ENCODE peak calls at places on chromosomes 3 and 15, in five cellular contexts. One of them, this sample, is unnamed.

GRCh38 chr15:76930831-76931396 is 635 bp upstream of the RCN2 start:
- DNase-seq in central memory CD4-positive, alpha-beta T cell: no peak
- DNase-seq in NCI-H1105 treated with DMSO at 0.1 percent for 48 hours: no peak
- DNase-seq in ELF-1: no peak
- DNase-seq in cerebellar cortex: peak
- DNase-seq in this sample: no peak

GRCh38 chr3:49606427-49606826 is 52.1 kb downstream of the BSN start:
- DNase-seq in central memory CD4-positive, alpha-beta T cell: no peak
- DNase-seq in NCI-H1105 treated with DMSO at 0.1 percent for 48 hours: no peak
- DNase-seq in ELF-1: no peak
- DNase-seq in cerebellar cortex: no peak
- DNase-seq in this sample: no peak

GRCh38 chr15:58952751-58953150 is 19.3 kb upstream of the SLTM start:
- DNase-seq in central memory CD4-positive, alpha-beta T cell: no peak
- DNase-seq in NCI-H1105 treated with DMSO at 0.1 percent for 48 hours: peak
- DNase-seq in ELF-1: no peak
- DNase-seq in cerebellar cortex: no peak
- DNase-seq in this sample: no peak

GRCh38 chr3:148585671-148586379 is 111.9 kb upstream of the AGTR1 start:
- DNase-seq in central memory CD4-positive, alpha-beta T cell: no peak
- DNase-seq in NCI-H1105 treated with DMSO at 0.1 percent for 48 hours: no peak
- DNase-seq in ELF-1: no peak
- DNase-seq in cerebellar cortex: no peak
- DNase-seq in this sample: no peak

GRCh38 chr3:148318240-148318639 is 379.5 kb upstream of the AGTR1 start:
- DNase-seq in central memory CD4-positive, alpha-beta T cell: no peak
- DNase-seq in NCI-H1105 treated with DMSO at 0.1 percent for 48 hours: no peak
- DNase-seq in ELF-1: no peak
- DNase-seq in cerebellar cortex: no peak
- DNase-seq in this sample: no peak

GRCh38 chr15:44712108-44713005 is 1.0 kb downstream of the B2M start:
- DNase-seq in central memory CD4-positive, alpha-beta T cell: peak
- DNase-seq in NCI-H1105 treated with DMSO at 0.1 percent for 48 hours: peak
- DNase-seq in ELF-1: peak
- DNase-seq in cerebellar cortex: peak
- DNase-seq in this sample: no peak

GRCh38 chr15:31327674-31328424 is 1.2 kb downstream of the KLF13 start:
- DNase-seq in central memory CD4-positive, alpha-beta T cell: peak
- DNase-seq in NCI-H1105 treated with DMSO at 0.1 percent for 48 hours: peak
- DNase-seq in ELF-1: no peak
- DNase-seq in cerebellar cortex: no peak
- DNase-seq in this sample: peak

GRCh38 chr3:88195951-88196434 is 46.2 kb downstream of the C3orf38 start:
- DNase-seq in central memory CD4-positive, alpha-beta T cell: no peak
- DNase-seq in NCI-H1105 treated with DMSO at 0.1 percent for 48 hours: no peak
- DNase-seq in ELF-1: no peak
- DNase-seq in cerebellar cortex: no peak
- DNase-seq in this sample: no peak

GRCh38 chr15:50009634-50010033 is 109.4 kb downstream of the ATP8B4 start:
- DNase-seq in central memory CD4-positive, alpha-beta T cell: no peak
- DNase-seq in NCI-H1105 treated with DMSO at 0.1 percent for 48 hours: no peak
- DNase-seq in ELF-1: no peak
- DNase-seq in cerebellar cortex: no peak
- DNase-seq in this sample: no peak

GRCh38 chr3:62601238-62601856 is 228.0 kb upstream of the FEZF2 start:
- DNase-seq in central memory CD4-positive, alpha-beta T cell: no peak
- DNase-seq in NCI-H1105 treated with DMSO at 0.1 percent for 48 hours: no peak
- DNase-seq in ELF-1: no peak
- DNase-seq in cerebellar cortex: peak
- DNase-seq in this sample: no peak

GRCh38 chr15:49664706-49665105 is 43.9 kb downstream of the DTWD1 start:
- DNase-seq in central memory CD4-positive, alpha-beta T cell: no peak
- DNase-seq in NCI-H1105 treated with DMSO at 0.1 percent for 48 hours: no peak
- DNase-seq in ELF-1: no peak
- DNase-seq in cerebellar cortex: no peak
- DNase-seq in this sample: no peak

GRCh38 chr15:79942656-79943481 is 28.1 kb downstream of the BCL2A1 start:
- DNase-seq in central memory CD4-positive, alpha-beta T cell: no peak
- DNase-seq in NCI-H1105 treated with DMSO at 0.1 percent for 48 hours: no peak
- DNase-seq in ELF-1: no peak
- DNase-seq in cerebellar cortex: no peak
- DNase-seq in this sample: no peak

GRCh38 chr3:69458798-69459197 is 72.9 kb upstream of the FRMD4B start:
- DNase-seq in central memory CD4-positive, alpha-beta T cell: no peak
- DNase-seq in NCI-H1105 treated with DMSO at 0.1 percent for 48 hours: no peak
- DNase-seq in ELF-1: no peak
- DNase-seq in cerebellar cortex: no peak
- DNase-seq in this sample: no peak

GRCh38 chr15:67180035-67180434 is 74.4 kb downstream of the AAGAB start:
- DNase-seq in central memory CD4-positive, alpha-beta T cell: no peak
- DNase-seq in NCI-H1105 treated with DMSO at 0.1 percent for 48 hours: no peak
- DNase-seq in ELF-1: no peak
- DNase-seq in cerebellar cortex: no peak
- DNase-seq in this sample: no peak

GRCh38 chr3:39809181-39809994 is at the start of gene MYRIP:
- DNase-seq in central memory CD4-positive, alpha-beta T cell: no peak
- DNase-seq in NCI-H1105 treated with DMSO at 0.1 percent for 48 hours: peak
- DNase-seq in ELF-1: peak
- DNase-seq in cerebellar cortex: peak
- DNase-seq in this sample: peak

GRCh38 chr3:128100638-128101037 is 23.0 kb downstream of the RUVBL1 start:
- DNase-seq in central memory CD4-positive, alpha-beta T cell: no peak
- DNase-seq in NCI-H1105 treated with DMSO at 0.1 percent for 48 hours: no peak
- DNase-seq in ELF-1: no peak
- DNase-seq in cerebellar cortex: no peak
- DNase-seq in this sample: no peak

GRCh38 chr3:88231207-88231606 is 81.4 kb downstream of the C3orf38 start:
- DNase-seq in central memory CD4-positive, alpha-beta T cell: no peak
- DNase-seq in NCI-H1105 treated with DMSO at 0.1 percent for 48 hours: no peak
- DNase-seq in ELF-1: no peak
- DNase-seq in cerebellar cortex: no peak
- DNase-seq in this sample: no peak